ENCODE peak calls at places on chromosomes 4 and X, in five cellular contexts. One of them, this sample, is unnamed.

GRCh38 chr4:3836041-3836801 is 70.0 kb downstream of the ADRA2C start:
- DNase-seq in cardiac fibroblast: no peak
- DNase-seq in Caki2: no peak
- DNase-seq in activated CD4-positive, alpha-beta T cell treated with anti-CD3 and anti-CD28 coated beads for 1 hour: no peak
- DNase-seq in stimulated activated CD4-positive, alpha-beta T cell treated with anti-CD3 and anti-CD28 coated beads, TNF-alpha, amount 100 ng/mL, for 1 hour: no peak
- DNase-seq in this sample: no peak

GRCh38 chrX:123924181-123924580 is 37.3 kb upstream of the STAG2 start:
- DNase-seq in activated CD4-positive, alpha-beta T cell treated with anti-CD3 and anti-CD28 coated beads for 1 hour: no peak
- DNase-seq in Caki2: no peak
- DNase-seq in stimulated activated CD4-positive, alpha-beta T cell treated with anti-CD3 and anti-CD28 coated beads, TNF-alpha, amount 100 ng/mL, for 1 hour: no peak
- DNase-seq in cardiac fibroblast: no peak
- DNase-seq in this sample: no peak

GRCh38 chr4:112075129-112075753 is 70.0 kb upstream of the FAM241A start:
- DNase-seq in activated CD4-positive, alpha-beta T cell treated with anti-CD3 and anti-CD28 coated beads for 1 hour: no peak
- DNase-seq in stimulated activated CD4-positive, alpha-beta T cell treated with anti-CD3 and anti-CD28 coated beads, TNF-alpha, amount 100 ng/mL, for 1 hour: no peak
- DNase-seq in Caki2: peak
- DNase-seq in cardiac fibroblast: peak
- DNase-seq in this sample: peak

GRCh38 chr4:182856862-182857261 is 60.3 kb downstream of the DCTD start:
- DNase-seq in Caki2: no peak
- DNase-seq in activated CD4-positive, alpha-beta T cell treated with anti-CD3 and anti-CD28 coated beads for 1 hour: no peak
- DNase-seq in stimulated activated CD4-positive, alpha-beta T cell treated with anti-CD3 and anti-CD28 coated beads, TNF-alpha, amount 100 ng/mL, for 1 hour: no peak
- DNase-seq in cardiac fibroblast: no peak
- DNase-seq in this sample: no peak

GRCh38 chrX:23503835-23504539 is 163.3 kb upstream of the PRDX4 start:
- DNase-seq in cardiac fibroblast: peak
- DNase-seq in Caki2: peak
- DNase-seq in stimulated activated CD4-positive, alpha-beta T cell treated with anti-CD3 and anti-CD28 coated beads, TNF-alpha, amount 100 ng/mL, for 1 hour: no peak
- DNase-seq in activated CD4-positive, alpha-beta T cell treated with anti-CD3 and anti-CD28 coated beads for 1 hour: no peak
- DNase-seq in this sample: peak

GRCh38 chrX:93660575-93660974 is 12.8 kb downstream of the NAP1L3 start:
- DNase-seq in cardiac fibroblast: no peak
- DNase-seq in stimulated activated CD4-positive, alpha-beta T cell treated with anti-CD3 and anti-CD28 coated beads, TNF-alpha, amount 100 ng/mL, for 1 hour: no peak
- DNase-seq in activated CD4-positive, alpha-beta T cell treated with anti-CD3 and anti-CD28 coated beads for 1 hour: no peak
- DNase-seq in Caki2: no peak
- DNase-seq in this sample: no peak

GRCh38 chrX:139200346-139200745 is 330.2 kb upstream of the F9 start:
- DNase-seq in stimulated activated CD4-positive, alpha-beta T cell treated with anti-CD3 and anti-CD28 coated beads, TNF-alpha, amount 100 ng/mL, for 1 hour: no peak
- DNase-seq in activated CD4-positive, alpha-beta T cell treated with anti-CD3 and anti-CD28 coated beads for 1 hour: no peak
- DNase-seq in cardiac fibroblast: no peak
- DNase-seq in Caki2: no peak
- DNase-seq in this sample: no peak

GRCh38 chrX:47321978-47322377 is 48.4 kb upstream of the ZNF157 start:
- DNase-seq in activated CD4-positive, alpha-beta T cell treated with anti-CD3 and anti-CD28 coated beads for 1 hour: no peak
- DNase-seq in stimulated activated CD4-positive, alpha-beta T cell treated with anti-CD3 and anti-CD28 coated beads, TNF-alpha, amount 100 ng/mL, for 1 hour: no peak
- DNase-seq in Caki2: no peak
- DNase-seq in cardiac fibroblast: no peak
- DNase-seq in this sample: no peak

GRCh38 chrX:19799319-19800182 is 87.8 kb downstream of the SH3KBP1 start:
- DNase-seq in cardiac fibroblast: peak
- DNase-seq in Caki2: no peak
- DNase-seq in activated CD4-positive, alpha-beta T cell treated with anti-CD3 and anti-CD28 coated beads for 1 hour: peak
- DNase-seq in stimulated activated CD4-positive, alpha-beta T cell treated with anti-CD3 and anti-CD28 coated beads, TNF-alpha, amount 100 ng/mL, for 1 hour: no peak
- DNase-seq in this sample: peak

GRCh38 chrX:23511783-23512182 is 155.5 kb upstream of the PRDX4 start:
- DNase-seq in stimulated activated CD4-positive, alpha-beta T cell treated with anti-CD3 and anti-CD28 coated beads, TNF-alpha, amount 100 ng/mL, for 1 hour: no peak
- DNase-seq in activated CD4-positive, alpha-beta T cell treated with anti-CD3 and anti-CD28 coated beads for 1 hour: no peak
- DNase-seq in Caki2: no peak
- DNase-seq in cardiac fibroblast: no peak
- DNase-seq in this sample: no peak

GRCh38 chrX:18668468-18668867 is 3.4 kb downstream of the RS1 start:
- DNase-seq in activated CD4-positive, alpha-beta T cell treated with anti-CD3 and anti-CD28 coated beads for 1 hour: no peak
- DNase-seq in Caki2: no peak
- DNase-seq in cardiac fibroblast: no peak
- DNase-seq in stimulated activated CD4-positive, alpha-beta T cell treated with anti-CD3 and anti-CD28 coated beads, TNF-alpha, amount 100 ng/mL, for 1 hour: no peak
- DNase-seq in this sample: no peak

GRCh38 chrX:55907968-55908607 is 190.5 kb downstream of the RRAGB start:
- DNase-seq in stimulated activated CD4-positive, alpha-beta T cell treated with anti-CD3 and anti-CD28 coated beads, TNF-alpha, amount 100 ng/mL, for 1 hour: no peak
- DNase-seq in cardiac fibroblast: peak
- DNase-seq in Caki2: peak
- DNase-seq in activated CD4-positive, alpha-beta T cell treated with anti-CD3 and anti-CD28 coated beads for 1 hour: peak
- DNase-seq in this sample: peak

GRCh38 chr4:74114234-74114633 is 15.2 kb upstream of the CXCL2 start:
- DNase-seq in Caki2: peak
- DNase-seq in activated CD4-positive, alpha-beta T cell treated with anti-CD3 and anti-CD28 coated beads for 1 hour: no peak
- DNase-seq in stimulated activated CD4-positive, alpha-beta T cell treated with anti-CD3 and anti-CD28 coated beads, TNF-alpha, amount 100 ng/mL, for 1 hour: no peak
- DNase-seq in cardiac fibroblast: peak
- DNase-seq in this sample: peak

This sample was measured in fibroblast of villous mesenchyme.